ENCODE peak calls at places on chromosomes 12 and 14, in ten cellular contexts. U is effector memory CD4-positive, alpha-beta T cell; G is stomach; Q is adrenal gland; L is ovary; I is OCI-LY7; B is H9; O is HepG2; H is body of pancreas; X is tibial artery. M is an unnamed sample.

GRCh38 chr14:94110552-94111181 is at the start of gene IFI27:
- DNase-seq in L (peak; percentile 70), Q (peak; percentile 90), B (peak; percentile 28), G (peak; percentile 79), U (no peak), I (no peak), H (peak; percentile 26), X (no peak), O (no peak), M (no peak)

GRCh38 chr14:87045956-87046355 is 947.0 kb downstream of the GALC start:
- DNase-seq in U (no peak), X (no peak), L (no peak), Q (no peak), I (no peak), G (no peak), O (no peak), H (no peak), B (no peak), M (no peak)

GRCh38 chr12:69000540-69001243 is 67.7 kb upstream of the CPM start:
- DNase-seq in I (no peak), B (no peak), X (no peak), U (no peak), H (no peak), O (no peak), Q (no peak), L (no peak), G (no peak), M (no peak)

GRCh38 chr12:10361622-10362021 is 28.2 kb downstream of the KLRK1 start:
- DNase-seq in I (no peak), Q (no peak), B (no peak), G (no peak), X (no peak), H (no peak), U (no peak), O (peak; percentile 10), L (no peak), M (no peak)

GRCh38 chr14:104244221-104245011 is 106.0 kb downstream of the KIF26A start:
- DNase-seq in O (no peak), Q (peak; percentile 8), L (peak; percentile 10), I (no peak), G (peak; percentile 19), B (peak; percentile 15), X (peak; percentile 5), U (no peak), H (no peak), M (no peak)

GRCh38 chr12:97336896-97337751 is 125.5 kb upstream of the RMST start:
- DNase-seq in X (no peak), U (no peak), H (no peak), L (no peak), G (no peak), I (no peak), Q (no peak), B (no peak), O (no peak), M (no peak)

GRCh38 chr12:91983935-91984334 is 161.7 kb downstream of the BTG1 start:
- DNase-seq in U (no peak), I (no peak), Q (no peak), L (no peak), B (no peak), H (no peak), O (no peak), X (no peak), G (no peak), M (no peak)

GRCh38 chr12:113700943-113701342 is 229.3 kb upstream of the LHX5 start:
- DNase-seq in B (peak; percentile 82), I (no peak), U (no peak), X (no peak), G (no peak), Q (peak; percentile 53), L (no peak), O (no peak), H (no peak), M (no peak)

GRCh38 chr14:80523518-80524117 is 312.3 kb upstream of the DIO2 start:
- DNase-seq in Q (no peak), B (no peak), G (no peak), H (no peak), U (no peak), I (no peak), X (no peak), L (no peak), O (no peak), M (no peak)

GRCh38 chr12:112294793-112295192 is 87.4 kb downstream of the HECTD4 start:
- DNase-seq in U (no peak), I (no peak), X (no peak), G (no peak), L (no peak), B (no peak), Q (no peak), O (peak; percentile 18), H (peak; percentile 37), M (no peak)

GRCh38 chr14:90512332-90512951 is 115.6 kb downstream of the CALM1 start:
- DNase-seq in X (no peak), Q (no peak), U (no peak), O (no peak), G (peak; percentile 76), L (no peak), H (peak; percentile 21), I (no peak), B (no peak), M (peak; percentile 49)

GRCh38 chr14:79856357-79856756 is 354.9 kb downstream of the DIO2 start:
- DNase-seq in O (no peak), Q (no peak), U (no peak), H (no peak), I (no peak), G (no peak), B (no peak), X (no peak), L (no peak), M (no peak)

GRCh38 chr14:95611293-95611880 is 74.8 kb upstream of the TCL1B start:
- DNase-seq in G (no peak), X (no peak), L (no peak), O (no peak), U (no peak), B (no peak), Q (no peak), H (peak; percentile 7), I (peak; percentile 77), M (no peak)

GRCh38 chr14:71933026-71933587 is 878 bp downstream of the RGS6 start:
- DNase-seq in O (no peak), X (no peak), U (no peak), Q (no peak), H (no peak), L (no peak), B (peak; percentile 51), G (no peak), I (no peak), M (peak; percentile 31)

GRCh38 chr14:61280092-61280525 is 1.0 kb downstream of the TMEM30B start:
- DNase-seq in Q (no peak), O (no peak), B (no peak), I (no peak), X (peak; percentile 23), G (peak; percentile 45), U (no peak), H (peak; percentile 57), L (peak; percentile 19), M (no peak)

GRCh38 chr14:21202463-21203358 is 46.8 kb upstream of the OR5AU1 start:
- DNase-seq in X (no peak), H (no peak), I (no peak), L (no peak), G (no peak), B (no peak), Q (no peak), U (no peak), O (no peak), M (no peak)

GRCh38 chr14:85702937-85703336 is 173.0 kb downstream of the FLRT2 start:
- DNase-seq in G (no peak), O (no peak), H (no peak), L (no peak), B (no peak), Q (no peak), X (no peak), I (no peak), U (no peak), M (no peak)

DNA sequence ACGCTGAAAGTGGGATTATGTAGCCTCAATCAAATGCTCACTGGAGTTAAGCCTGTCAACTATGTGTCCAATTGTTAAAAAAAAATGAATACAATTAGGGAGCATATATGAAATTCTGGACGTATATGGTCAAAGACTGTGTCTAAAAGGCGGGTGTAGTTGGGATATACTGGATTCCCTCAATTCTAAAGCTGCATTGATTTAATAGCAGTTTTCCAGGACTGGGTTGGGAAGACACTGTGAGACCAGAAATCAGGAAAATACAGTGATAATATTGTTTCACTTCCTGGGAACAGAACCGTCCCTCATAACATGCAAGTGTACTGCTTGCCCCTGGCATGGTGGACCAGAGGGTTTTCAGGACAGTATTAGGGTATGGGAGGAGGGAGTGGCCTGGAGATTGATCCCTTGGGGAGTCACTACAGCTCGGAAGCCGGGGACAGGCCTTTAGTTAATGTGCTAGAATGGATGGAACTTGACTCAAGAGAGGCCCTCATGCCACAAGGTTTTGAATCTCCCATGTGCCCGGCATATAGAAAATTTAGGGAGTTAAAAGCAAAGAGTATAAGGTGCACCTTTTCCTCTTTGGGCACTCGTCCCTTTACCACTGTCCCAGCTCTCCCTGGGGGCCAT is 161.7 kb downstream of the ZFP36L1 start:
- DNase-seq in H (no peak), B (no peak), I (no peak), Q (no peak), X (no peak), L (no peak), U (no peak), G (no peak), O (no peak), M (no peak)
- H3K4me1 ChIP-seq in H (peaks cover 55% of the 10 kb centered on the region), B (no peaks in the 10 kb centered on the region), I (no peaks in the 10 kb centered on the region), Q (peaks cover 7% of the 10 kb centered on the region), X (peaks cover 53% of the 10 kb centered on the region), L (peaks cover 14% of the 10 kb centered on the region), U (peaks cover 9% of the 10 kb centered on the region), G (peaks cover 50% of the 10 kb centered on the region), O (peaks cover 76% of the 10 kb centered on the region), M (peaks cover 73% of the 10 kb centered on the region)

GRCh38 chr12:32366704-32367103 is 32.7 kb upstream of the FGD4 start:
- DNase-seq in L (no peak), X (no peak), B (no peak), Q (no peak), H (no peak), G (no peak), U (no peak), I (no peak), O (no peak), M (no peak)
- H3K4me1 ChIP-seq in L (no peaks in the 10 kb centered on the region), X (no peaks in the 10 kb centered on the region), B (no peaks in the 10 kb centered on the region), Q (no peaks in the 10 kb centered on the region), H (peaks cover 14% of the 10 kb centered on the region), G (no peaks in the 10 kb centered on the region), U (no peaks in the 10 kb centered on the region), I (peaks cover 2% of the 10 kb centered on the region), O (peaks cover 15% of the 10 kb centered on the region), M (no peaks in the 10 kb centered on the region)

GRCh38 chr12:124917135-124917840 is 2.8 kb upstream of the UBC start:
- DNase-seq in H (peak; percentile 98), L (peak; percentile 96), O (peak; percentile 99), X (peak; percentile 98), B (peak; percentile 100), U (peak; percentile 89), G (peak; percentile 96), Q (peak; percentile 99), I (peak; percentile 95), M (peak; percentile 98)
- H3K4me1 ChIP-seq in H (peaks cover 44% of the 10 kb centered on the region), L (peaks cover 6% of the 10 kb centered on the region), O (peaks cover 50% of the 10 kb centered on the region), X (peaks cover 54% of the 10 kb centered on the region), B (peaks cover 8% of the 10 kb centered on the region), U (peaks cover 68% of the 10 kb centered on the region), G (peaks cover 40% of the 10 kb centered on the region), Q (peaks cover 38% of the 10 kb centered on the region), I (peaks cover 73% of the 10 kb centered on the region), M (peaks cover 31% of the 10 kb centered on the region)

DNA sequence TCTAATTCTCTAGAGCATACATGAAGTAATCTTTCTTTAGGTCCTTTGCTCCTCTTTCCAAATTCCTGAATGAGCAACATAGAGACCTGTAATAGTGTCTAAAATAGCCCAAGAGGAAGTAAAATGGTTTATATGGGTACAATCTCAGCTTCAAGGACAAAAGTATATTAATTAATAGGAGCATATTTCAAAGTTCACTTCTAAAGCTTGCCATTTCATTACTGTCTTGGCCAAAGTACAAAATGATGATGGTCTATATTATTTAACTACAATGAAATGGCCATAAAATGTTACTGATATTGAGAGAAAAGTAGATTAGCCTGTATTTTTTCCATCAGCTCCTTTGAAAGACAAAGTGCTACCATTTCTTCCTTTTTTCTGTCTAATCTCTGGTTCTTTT is 410.4 kb upstream of the NOVA1 start:
- DNase-seq in I (no peak), X (no peak), G (no peak), H (no peak), O (no peak), Q (no peak), L (no peak), B (no peak), U (no peak), M (no peak)
- H3K4me1 ChIP-seq in I (no peaks in the 10 kb centered on the region), X (no peaks in the 10 kb centered on the region), G (no peaks in the 10 kb centered on the region), H (no peaks in the 10 kb centered on the region), O (no peaks in the 10 kb centered on the region), Q (no peaks in the 10 kb centered on the region), L (no peaks in the 10 kb centered on the region), B (no peaks in the 10 kb centered on the region), U (no peaks in the 10 kb centered on the region), M (no peaks in the 10 kb centered on the region)